ENCODE peak calls at places on chromosomes 11 and 22, in four cellular contexts. R is tibial artery, J is pancreas, O is cardiac muscle cell. T is an unnamed sample.

GRCh38 chr22:37714634-37715033 is 17.8 kb downstream of the TRIOBP start:
- DNase-seq in J (no peak), O (no peak), R (no peak), T (no peak)

GRCh38 chr11:1863352-1864215 is 10.7 kb downstream of the LSP1 start:
- DNase-seq in R (peak; percentile 90), J (peak; percentile 93), O (peak; percentile 61), T (no peak)

GRCh38 chr11:34633990-34634725 is 13.3 kb downstream of the EHF start:
- DNase-seq in O (no peak), J (no peak), R (no peak), T (no peak)

GRCh38 chr11:78219493-78220217 is 30.9 kb downstream of the USP35 start:
- DNase-seq in J (no peak), O (no peak), R (no peak), T (no peak)

GRCh38 chr22:28034760-28035401 is 115.8 kb upstream of the PITPNB start:
- DNase-seq in O (peak; percentile 52), J (peak; percentile 75), R (peak; percentile 85), T (peak; percentile 92)

GRCh38 chr11:131924446-131925240 is 554.2 kb downstream of the NTM start:
- DNase-seq in O (no peak), J (no peak), R (no peak), T (no peak)

GRCh38 chr22:45336971-45337431 is 27.3 kb downstream of the FAM118A start:
- DNase-seq in R (peak; percentile 83), J (peak; percentile 61), O (no peak), T (peak; percentile 95)

GRCh38 chr11:61516191-61516590 is 7.6 kb downstream of the LRRC10B start:
- DNase-seq in R (no peak), O (no peak), J (peak; percentile 60), T (no peak)

GRCh38 chr11:9280655-9281301 is 15.6 kb upstream of the DENND5A start:
- DNase-seq in O (peak; percentile 31), J (no peak), R (no peak), T (no peak)

GRCh38 chr11:85826096-85826855 is 15.3 kb upstream of the SYTL2 start:
- DNase-seq in R (no peak), J (peak; percentile 22), O (peak; percentile 17), T (no peak)

GRCh38 chr22:48605856-48606255 is 1221.8 kb downstream of the BRD1 start:
- DNase-seq in R (no peak), O (no peak), J (no peak), T (no peak)

GRCh38 chr11:46352063-46352841 is 5.0 kb downstream of the DGKZ start:
- DNase-seq in O (peak; percentile 70), R (no peak), J (peak; percentile 95), T (no peak)

GRCh38 chr11:76577199-76577920 is 93.2 kb downstream of the LRRC32 start:
- DNase-seq in R (no peak), J (peak; percentile 48), O (peak; percentile 85), T (peak; percentile 80)

GRCh38 chr11:77589521-77590193 is at the start of gene AQP11:
- DNase-seq in J (peak; percentile 96), O (peak; percentile 95), R (peak; percentile 84), T (no peak)

DNA sequence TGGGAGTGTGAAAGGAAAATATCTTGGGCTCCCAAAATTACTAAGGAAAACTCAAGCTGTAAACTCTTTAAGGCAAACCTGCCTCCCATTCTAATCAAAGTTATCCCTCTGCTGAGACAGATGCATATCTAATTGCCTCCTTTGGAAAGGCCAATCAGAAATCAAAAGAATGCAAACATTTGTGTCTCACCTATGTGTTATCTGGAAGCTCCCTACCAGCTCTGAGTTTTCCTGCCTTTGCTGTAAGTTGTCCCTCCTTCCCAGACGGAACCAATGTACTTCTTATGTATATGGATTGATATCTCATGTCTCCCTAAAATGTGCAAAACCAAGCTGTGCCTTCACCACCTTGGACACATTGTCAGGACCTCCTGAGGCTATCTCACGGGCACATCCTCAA is 95.8 kb downstream of the AASDHPPT start:
- DNase-seq in J (no peak), R (no peak), O (no peak), T (no peak)
- H3K27ac ChIP-seq in J (no peak overlapping the region), R (no peak overlapping the region), O (no peak overlapping the region), T (no peak overlapping the region)

GRCh38 chr11:114077482-114078305 is 18.2 kb downstream of the ZBTB16 start:
- DNase-seq in O (no peak), J (no peak), R (no peak), T (no peak)

GRCh38 chr11:114080219-114080618 is 20.7 kb downstream of the ZBTB16 start:
- DNase-seq in R (no peak), O (no peak), J (no peak), T (no peak)

GRCh38 chr11:114079406-114080072 is 20.0 kb downstream of the ZBTB16 start:
- DNase-seq in O (no peak), R (no peak), J (no peak), T (no peak)

GRCh38 chr11:114076974-114077373 is 17.5 kb downstream of the ZBTB16 start:
- DNase-seq in J (no peak), R (no peak), O (peak; percentile 80), T (no peak)

DNA sequence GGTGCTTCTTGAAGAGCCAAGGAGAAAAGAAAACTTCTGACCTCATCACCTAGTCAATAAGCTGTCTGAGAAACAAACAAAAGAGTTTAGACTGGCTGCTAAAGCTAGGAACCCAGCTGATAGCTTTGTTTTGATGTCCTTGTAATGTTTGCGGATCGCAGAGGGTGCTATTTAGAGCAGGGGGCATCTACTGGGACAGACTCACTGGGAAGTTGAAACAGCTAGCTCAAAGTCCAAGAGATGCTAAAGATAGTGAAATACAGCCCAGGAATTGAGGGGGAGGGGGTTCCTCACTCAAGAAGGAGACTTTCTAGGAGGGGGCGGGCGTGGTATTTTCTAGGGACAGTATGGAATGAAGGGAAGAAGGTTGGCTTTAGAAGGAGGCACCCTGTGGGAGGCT is 18.9 kb downstream of the ZBTB16 start:
- DNase-seq in R (no peak), J (no peak), O (no peak), T (no peak)
- H3K4me1 ChIP-seq in R (peaks cover 100% of the 10 kb centered on the region), J (peaks cover 63% of the 10 kb centered on the region), O (peaks cover 36% of the 10 kb centered on the region), T (peaks cover 100% of the 10 kb centered on the region)

GRCh38 chr22:20154602-20155183 is 3.8 kb upstream of the CCDC188 start:
- DNase-seq in O (no peak), R (no peak), J (no peak), T (no peak)
- H3K27ac ChIP-seq in O (no peak overlapping the region), R (no peak overlapping the region), J (no peak overlapping the region), T (no peak overlapping the region)

GRCh38 chr11:119377961-119378667 is 3.4 kb downstream of the USP2 start:
- DNase-seq in R (no peak), J (no peak), O (no peak), T (no peak)
- H3K4me1 ChIP-seq in R (peaks cover 47% of the 10 kb centered on the region), J (peaks cover 12% of the 10 kb centered on the region), O (peaks cover 67% of the 10 kb centered on the region), T (peaks cover 68% of the 10 kb centered on the region)

DNA sequence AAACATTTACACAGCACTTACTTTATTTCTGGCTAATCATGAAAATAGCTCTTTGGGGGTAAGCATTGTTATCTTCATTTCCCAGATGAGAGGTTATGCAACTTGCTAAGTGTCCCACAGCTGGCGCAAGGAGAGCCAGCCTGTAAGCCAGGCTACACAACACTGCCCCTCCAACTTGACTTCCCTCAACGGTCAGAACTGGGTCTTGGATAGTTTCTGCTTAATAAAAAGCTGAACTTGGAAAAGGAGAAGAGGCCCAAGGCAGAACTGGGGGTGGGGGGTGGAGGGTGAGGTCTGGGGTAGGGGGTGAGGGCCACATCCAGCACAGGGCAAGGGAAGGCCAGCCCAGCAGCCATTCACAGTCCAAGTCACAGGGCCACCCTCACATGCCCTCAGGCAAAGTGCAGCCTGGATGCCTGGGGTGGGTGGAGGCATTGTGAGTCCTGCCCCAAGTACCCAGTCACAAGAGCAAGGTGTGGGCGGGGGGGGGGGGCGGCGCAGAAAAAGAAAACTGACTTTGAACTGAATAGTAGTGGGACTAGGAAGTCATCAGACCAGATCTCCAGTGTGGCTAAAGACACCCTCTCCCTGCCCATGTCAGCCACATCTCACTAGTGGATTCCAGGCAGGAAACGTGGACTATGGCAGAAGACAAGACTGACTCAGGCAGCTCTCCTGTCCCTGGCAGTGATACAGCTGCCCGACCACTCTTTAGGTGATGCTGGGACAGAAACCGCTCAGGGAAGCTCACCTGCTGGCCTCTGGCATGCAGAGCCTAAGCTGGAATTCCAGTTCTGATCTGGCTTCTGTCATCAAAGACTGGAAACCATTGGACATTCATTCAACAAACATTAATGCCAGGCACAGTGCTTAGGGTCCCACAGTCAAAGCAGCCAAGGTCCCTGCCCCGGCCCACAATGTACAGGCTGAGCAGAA is 52.4 kb downstream of the PACSIN2 start:
- DNase-seq in J (no peak), R (no peak), O (no peak), T (no peak)
- H3K27ac ChIP-seq in J (no peak overlapping the region), R (peak overlapping the region; percentile 51), O (no peak overlapping the region), T (peak overlapping the region; percentile 78)

DNA sequence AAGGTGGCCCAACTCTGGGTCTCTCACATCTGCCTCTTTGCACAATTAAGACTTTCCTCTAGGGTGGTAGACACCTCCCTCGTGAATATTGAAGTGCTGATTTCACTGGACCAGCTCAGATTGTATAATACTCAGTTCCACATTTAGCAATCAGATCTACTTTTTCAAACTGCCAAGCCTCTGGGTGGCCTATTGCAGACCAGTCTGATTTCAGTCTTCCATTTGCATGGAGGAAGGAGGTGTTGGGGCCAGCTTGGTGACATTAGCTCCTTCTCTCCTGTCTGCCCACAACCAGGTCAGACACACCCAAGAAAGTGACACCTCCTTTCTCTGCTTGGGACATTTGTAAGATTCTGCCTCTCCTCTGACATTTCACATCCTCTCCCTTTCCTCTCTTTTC is 78.2 kb downstream of the PPFIBP2 start:
- DNase-seq in J (no peak), O (no peak), R (no peak), T (no peak)
- H3K4me1 ChIP-seq in J (no peaks in the 10 kb centered on the region), O (no peaks in the 10 kb centered on the region), R (peaks cover 13% of the 10 kb centered on the region), T (no peaks in the 10 kb centered on the region)

T was measured in esophagus muscularis mucosa.